ENCODE peak calls at places on chromosomes 2 and 18, in five cellular contexts. Q is GM23248, A is neural progenitor cell, H is OCI-LY7, Y is MM.1S. Z is an unnamed sample. For H3K4me1, the result is how much of the 10 kb centered on the place peaks cover.

GRCh38 chr2:33168973-33169372 is 222.2 kb downstream of the LTBP1 start:
- DNase-seq in Q (no peak), A (no peak), H (no peak), Y (no peak), Z (no peak)

GRCh38 chr2:64542071-64543005 is 18.2 kb downstream of the AFTPH start:
- DNase-seq in Q (no peak), A (no peak), H (no peak), Y (no peak), Z (no peak)

GRCh38 chr2:62415019-62415431 is 91.0 kb downstream of the TMEM17 start:
- DNase-seq in Q (no peak), A (no peak), H (peak), Y (peak), Z (no peak)

GRCh38 chr18:10145523-10145922 is 231.7 kb downstream of the VAPA start:
- DNase-seq in Q (no peak), A (peak), H (no peak), Y (no peak), Z (no peak)

GRCh38 chr2:164542584-164543021 is 78.7 kb downstream of the GRB14 start:
- DNase-seq in Q (peak), A (no peak), H (no peak), Y (no peak), Z (no peak)

GRCh38 chr2:113795405-113795920 is 39.0 kb upstream of the SLC35F5 start:
- DNase-seq in Q (peak), A (peak), H (no peak), Y (no peak), Z (no peak)

GRCh38 chr18:37487400-37487831 is 78.2 kb downstream of the CELF4 start:
- DNase-seq in Q (no peak), A (no peak), H (no peak), Y (no peak), Z (no peak)

GRCh38 chr2:106044021-106044420 is 150.1 kb downstream of the UXS1 start:
- DNase-seq in Q (no peak), A (no peak), H (no peak), Y (no peak), Z (no peak)

GRCh38 chr2:37552339-37552738 is 119.1 kb downstream of the CDC42EP3 start:
- DNase-seq in Q (no peak), A (no peak), H (no peak), Y (no peak), Z (no peak)

GRCh38 chr2:171227066-171227782 is 66.5 kb upstream of the TLK1 start:
- DNase-seq in Q (peak), A (no peak), H (no peak), Y (no peak), Z (no peak)

GRCh38 chr2:122519366-122519765 is 763.9 kb downstream of the TSN start:
- DNase-seq in Q (peak), A (peak), H (peak), Y (peak), Z (no peak)

GRCh38 chr2:147934881-147935280 is 85.7 kb downstream of the ORC4 start:
- DNase-seq in Q (peak), A (no peak), H (no peak), Y (no peak), Z (no peak)

GRCh38 chr18:11183621-11184020 is 34.3 kb upstream of the PIEZO2 start:
- DNase-seq in Q (peak), A (no peak), H (no peak), Y (no peak), Z (no peak)

GRCh38 chr2:162242586-162243304 is 500 bp downstream of the FAP start:
- DNase-seq in Q (peak), A (peak), H (no peak), Y (no peak), Z (peak)

GRCh38 chr18:22643731-22644130 is 226.0 kb upstream of the CTAGE1 start:
- DNase-seq in Q (peak), A (no peak), H (no peak), Y (no peak), Z (no peak)

GRCh38 chr2:38260469-38260868 is 116.6 kb downstream of the ATL2 start:
- DNase-seq in Q (no peak), A (no peak), H (no peak), Y (no peak), Z (no peak)

GRCh38 chr2:8987413-8987812 is 16.1 kb downstream of the MBOAT2 start:
- DNase-seq in Q (peak), A (no peak), H (no peak), Y (no peak), Z (no peak)

GRCh38 chr2:234823196-234823876 is 128.5 kb upstream of the SH3BP4 start:
- DNase-seq in Q (peak), A (peak), H (no peak), Y (no peak), Z (no peak)

GRCh38 chr2:238551091-238551490 is 124.4 kb downstream of the ASB1 start:
- DNase-seq in Q (no peak), A (no peak), H (no peak), Y (no peak), Z (no peak)

GRCh38 chr2:41939410-41939775 is 108.4 kb upstream of the PKDCC start:
- DNase-seq in Q (no peak), A (no peak), H (no peak), Y (no peak), Z (no peak)

GRCh38 chr2:9140570-9141378 is 65.8 kb upstream of the ASAP2 start:
- DNase-seq in Q (peak), A (no peak), H (peak), Y (no peak), Z (no peak)

GRCh38 chr18:10724666-10725065 is 198.8 kb downstream of the NAPG start:
- DNase-seq in Q (no peak), A (no peak), H (no peak), Y (no peak), Z (no peak)

GRCh38 chr2:56248965-56249742 is 65.4 kb downstream of the CCDC85A start:
- DNase-seq in Q (peak), A (no peak), H (no peak), Y (no peak), Z (no peak)

GRCh38 chr18:11324956-11325873 is 175.8 kb upstream of the PIEZO2 start:
- DNase-seq in Q (peak), A (no peak), H (no peak), Y (peak), Z (no peak)

GRCh38 chr2:158999458-158999857 is 31.0 kb downstream of the TANC1 start:
- DNase-seq in Q (peak), A (no peak), H (no peak), Y (no peak), Z (no peak)
- H3K27ac ChIP-seq in Q (peak), A (no peak), H (no peak), Y (no peak), Z (no peak)

GRCh38 chr2:43224131-43224570 is 2.3 kb downstream of the ZFP36L2 start:
- DNase-seq in Q (peak), A (peak), H (peak), Y (peak), Z (peak)

GRCh38 chr2:43226558-43226954 is at the start of gene ZFP36L2:
- DNase-seq in Q (peak), A (peak), H (peak), Y (peak), Z (peak)

GRCh38 chr2:43224571-43225092 is 1.8 kb downstream of the ZFP36L2 start:
- DNase-seq in Q (peak), A (peak), H (peak), Y (peak), Z (peak)

GRCh38 chr2:43225788-43226557 is 433 bp downstream of the ZFP36L2 start:
- DNase-seq in Q (peak), A (peak), H (peak), Y (peak), Z (peak)

GRCh38 chr2:43225093-43225787 is 1.2 kb downstream of the ZFP36L2 start:
- DNase-seq in Q (peak), A (peak), H (peak), Y (peak), Z (peak)
- TF ChIP-seq EZH2phosphoT487 in Q (no peak), A (no peak), H (no peak), Y (no peak), Z (peak)

GRCh38 chr2:47065771-47066380 is 89.2 kb downstream of the STPG4 start:
- DNase-seq in Q (peak), A (no peak), H (no peak), Y (no peak), Z (no peak)
- H3K4me1 ChIP-seq in Q (half or more), A (under half), H (under half), Y (under half), Z (under half)

GRCh38 chr2:190855245-190855644 is 25.4 kb upstream of the GLS start:
- DNase-seq in Q (no peak), A (no peak), H (no peak), Y (no peak), Z (no peak)

GRCh38 chr2:190854726-190855125 is 25.9 kb upstream of the GLS start:
- DNase-seq in Q (no peak), A (no peak), H (no peak), Y (no peak), Z (no peak)

GRCh38 chr2:190858817-190859216 is 21.8 kb upstream of the GLS start:
- DNase-seq in Q (peak), A (no peak), H (no peak), Y (no peak), Z (no peak)

GRCh38 chr2:190859347-190860297 is 21.0 kb upstream of the GLS start:
- DNase-seq in Q (peak), A (no peak), H (no peak), Y (no peak), Z (no peak)

DNA sequence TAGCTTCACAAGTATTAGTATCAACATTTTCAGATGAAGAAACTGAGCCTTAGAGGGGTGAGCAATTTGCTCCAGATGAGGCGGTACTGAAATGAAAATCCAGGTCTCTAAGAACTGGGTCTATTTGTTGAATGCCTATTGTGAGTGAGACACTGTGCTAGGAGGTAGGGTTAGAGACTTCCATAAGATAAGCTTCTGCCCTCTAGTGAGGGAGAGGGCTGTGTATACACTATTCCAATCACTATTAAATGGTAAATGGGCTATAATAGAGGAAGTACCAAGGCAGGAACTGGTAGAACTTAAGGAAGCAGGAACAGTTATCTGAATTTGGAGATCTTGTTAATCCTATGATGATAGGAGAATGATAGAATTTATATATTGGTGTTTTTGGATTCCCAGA is 23.6 kb upstream of the GLS start:
- DNase-seq in Q (no peak), A (no peak), H (no peak), Y (no peak), Z (no peak)
- H3K27ac ChIP-seq in Q (no peak), A (no peak), H (no peak), Y (no peak), Z (peak)

DNA sequence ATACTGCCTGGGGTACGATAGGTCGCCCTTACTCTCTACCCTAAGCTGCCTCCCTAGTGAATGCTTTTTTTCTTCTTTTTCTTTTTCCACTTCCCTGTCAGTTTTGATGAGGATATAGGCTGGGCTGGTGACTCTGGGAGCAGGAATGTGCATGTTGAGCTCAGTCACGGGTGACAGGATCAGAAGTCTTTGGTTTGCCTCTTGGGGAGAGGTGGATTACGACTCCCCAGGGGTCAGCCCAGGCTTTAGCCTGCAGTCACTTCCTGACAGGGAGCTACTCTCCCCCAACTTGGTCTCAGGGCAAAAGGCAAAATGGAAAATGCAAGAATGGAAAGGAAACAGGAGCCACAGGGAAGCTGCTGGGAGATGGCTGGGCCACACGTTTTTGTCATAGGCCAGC is 57.3 kb downstream of the THNSL2 start:
- DNase-seq in Q (peak), A (peak), H (no peak), Y (no peak), Z (no peak)
- TF ChIP-seq EZH2phosphoT487 in Q (no peak), A (no peak), H (no peak), Y (no peak), Z (no peak)

GRCh38 chr2:216478151-216478550 is 20.5 kb upstream of the RPL37A start:
- DNase-seq in Q (peak), A (no peak), H (no peak), Y (no peak), Z (no peak)

GRCh38 chr2:216473187-216473586 is 25.5 kb upstream of the RPL37A start:
- DNase-seq in Q (no peak), A (no peak), H (no peak), Y (no peak), Z (no peak)

GRCh38 chr2:216478791-216479190 is 19.9 kb upstream of the RPL37A start:
- DNase-seq in Q (no peak), A (no peak), H (no peak), Y (no peak), Z (no peak)

GRCh38 chr2:216474925-216475670 is 23.5 kb upstream of the RPL37A start:
- DNase-seq in Q (no peak), A (no peak), H (no peak), Y (no peak), Z (no peak)

GRCh38 chr2:216477283-216478035 is 21.2 kb upstream of the RPL37A start:
- DNase-seq in Q (peak), A (no peak), H (no peak), Y (no peak), Z (no peak)
- H3K4me1 ChIP-seq in Q (under half), A (under half), H (under half), Y (under half), Z (under half)